ENCODE peak calls at places on chromosomes 16 and 17, in six cellular contexts. One of them, this sample, is unnamed.

GRCh38 chr16:85327731-85328664 is 215.7 kb upstream of the CIBAR2 start:
- DNase-seq in WTC11: peak; percentile 92
- DNase-seq in K562: peak; percentile 77
- DNase-seq in H1: peak; percentile 92
- DNase-seq in A549: no peak
- DNase-seq in SK-N-SH: no peak
- DNase-seq in this sample: no peak

GRCh38 chr17:66633322-66633965 is 201.5 kb upstream of the CACNG5 start:
- DNase-seq in WTC11: no peak
- DNase-seq in K562: no peak
- DNase-seq in H1: no peak
- DNase-seq in A549: no peak
- DNase-seq in SK-N-SH: no peak
- DNase-seq in this sample: peak; percentile 45

GRCh38 chr17:21286066-21286770 is 1.7 kb downstream of the MAP2K3 start:
- DNase-seq in WTC11: no peak
- DNase-seq in K562: no peak
- DNase-seq in H1: no peak
- DNase-seq in A549: peak; percentile 95
- DNase-seq in SK-N-SH: peak; percentile 50
- DNase-seq in this sample: peak; percentile 96

GRCh38 chr17:75289832-75290337 is 652 bp upstream of the SLC25A19 start:
- DNase-seq in WTC11: no peak
- DNase-seq in K562: no peak
- DNase-seq in H1: no peak
- DNase-seq in A549: no peak
- DNase-seq in SK-N-SH: no peak
- DNase-seq in this sample: peak; percentile 88

GRCh38 chr17:51739245-51739886 is 419.1 kb downstream of the CA10 start:
- DNase-seq in WTC11: no peak
- DNase-seq in K562: no peak
- DNase-seq in H1: no peak
- DNase-seq in A549: no peak
- DNase-seq in SK-N-SH: no peak
- DNase-seq in this sample: no peak

GRCh38 chr17:5921919-5922318 is 148.3 kb upstream of the WSCD1 start:
- DNase-seq in WTC11: no peak
- DNase-seq in K562: no peak
- DNase-seq in H1: no peak
- DNase-seq in A549: peak; percentile 25
- DNase-seq in SK-N-SH: no peak
- DNase-seq in this sample: no peak

GRCh38 chr17:1785925-1786324 is 24.1 kb downstream of the SERPINF1 start:
- DNase-seq in WTC11: no peak
- DNase-seq in K562: no peak
- DNase-seq in H1: no peak
- DNase-seq in A549: no peak
- DNase-seq in SK-N-SH: no peak
- DNase-seq in this sample: no peak

GRCh38 chr16:83847371-83848225 is 39.8 kb downstream of the HSBP1 start:
- DNase-seq in WTC11: no peak
- DNase-seq in K562: no peak
- DNase-seq in H1: no peak
- DNase-seq in A549: no peak
- DNase-seq in SK-N-SH: peak; percentile 74
- DNase-seq in this sample: peak; percentile 84

GRCh38 chr16:5502467-5502869 is 404.9 kb upstream of the EEF2KMT start:
- DNase-seq in WTC11: peak; percentile 24
- DNase-seq in K562: peak; percentile 37
- DNase-seq in H1: peak; percentile 73
- DNase-seq in A549: peak; percentile 11
- DNase-seq in SK-N-SH: peak; percentile 76
- DNase-seq in this sample: peak; percentile 50

GRCh38 chr16:19294156-19294649 is 8.7 kb downstream of the CLEC19A start:
- DNase-seq in WTC11: no peak
- DNase-seq in K562: no peak
- DNase-seq in H1: no peak
- DNase-seq in A549: no peak
- DNase-seq in SK-N-SH: no peak
- DNase-seq in this sample: peak; percentile 42

GRCh38 chr16:2003231-2003826 is 6.3 kb downstream of the ZNF598 start:
- DNase-seq in WTC11: no peak
- DNase-seq in K562: no peak
- DNase-seq in H1: no peak
- DNase-seq in A549: no peak
- DNase-seq in SK-N-SH: no peak
- DNase-seq in this sample: no peak

GRCh38 chr16:11094075-11094593 is 149.8 kb downstream of the CLEC16A start:
- DNase-seq in WTC11: no peak
- DNase-seq in K562: peak; percentile 76
- DNase-seq in H1: no peak
- DNase-seq in A549: no peak
- DNase-seq in SK-N-SH: no peak
- DNase-seq in this sample: peak; percentile 94

GRCh38 chr17:36943250-36944220 is 5.2 kb upstream of the AATF start:
- DNase-seq in WTC11: peak; percentile 60
- DNase-seq in K562: no peak
- DNase-seq in H1: peak; percentile 72
- DNase-seq in A549: no peak
- DNase-seq in SK-N-SH: peak; percentile 61
- DNase-seq in this sample: no peak

GRCh38 chr17:2064980-2065785 is 10.3 kb downstream of the HIC1 start:
- DNase-seq in WTC11: peak; percentile 90
- DNase-seq in K562: peak; percentile 72
- DNase-seq in H1: peak; percentile 89
- DNase-seq in A549: no peak
- DNase-seq in SK-N-SH: peak; percentile 66
- DNase-seq in this sample: peak; percentile 63

GRCh38 chr16:89426736-89427525 is 63.4 kb downstream of the ANKRD11 start:
- DNase-seq in WTC11: no peak
- DNase-seq in K562: no peak
- DNase-seq in H1: no peak
- DNase-seq in A549: no peak
- DNase-seq in SK-N-SH: no peak
- DNase-seq in this sample: no peak
- TF ChIP-seq MAX in WTC11: no peak
- TF ChIP-seq MAX in K562: no peak
- TF ChIP-seq MAX in H1: no peak
- TF ChIP-seq MAX in A549: no peak
- TF ChIP-seq MAX in SK-N-SH: no peak
- TF ChIP-seq MAX in this sample: no peak

GRCh38 chr17:77443743-77444260 is 303.0 kb downstream of the SEC14L1 start:
- DNase-seq in WTC11: no peak
- DNase-seq in K562: no peak
- DNase-seq in H1: no peak
- DNase-seq in A549: no peak
- DNase-seq in SK-N-SH: no peak
- DNase-seq in this sample: no peak

GRCh38 chr17:77446959-77447634 is 306.3 kb downstream of the SEC14L1 start:
- DNase-seq in WTC11: no peak
- DNase-seq in K562: no peak
- DNase-seq in H1: no peak
- DNase-seq in A549: no peak
- DNase-seq in SK-N-SH: no peak
- DNase-seq in this sample: no peak

GRCh38 chr17:77445908-77446535 is 305.3 kb downstream of the SEC14L1 start:
- DNase-seq in WTC11: no peak
- DNase-seq in K562: no peak
- DNase-seq in H1: no peak
- DNase-seq in A549: no peak
- DNase-seq in SK-N-SH: no peak
- DNase-seq in this sample: peak; percentile 85

GRCh38 chr17:77444653-77445029 is 303.9 kb downstream of the SEC14L1 start:
- DNase-seq in WTC11: no peak
- DNase-seq in K562: peak; percentile 61
- DNase-seq in H1: no peak
- DNase-seq in A549: no peak
- DNase-seq in SK-N-SH: no peak
- DNase-seq in this sample: peak; percentile 60

DNA sequence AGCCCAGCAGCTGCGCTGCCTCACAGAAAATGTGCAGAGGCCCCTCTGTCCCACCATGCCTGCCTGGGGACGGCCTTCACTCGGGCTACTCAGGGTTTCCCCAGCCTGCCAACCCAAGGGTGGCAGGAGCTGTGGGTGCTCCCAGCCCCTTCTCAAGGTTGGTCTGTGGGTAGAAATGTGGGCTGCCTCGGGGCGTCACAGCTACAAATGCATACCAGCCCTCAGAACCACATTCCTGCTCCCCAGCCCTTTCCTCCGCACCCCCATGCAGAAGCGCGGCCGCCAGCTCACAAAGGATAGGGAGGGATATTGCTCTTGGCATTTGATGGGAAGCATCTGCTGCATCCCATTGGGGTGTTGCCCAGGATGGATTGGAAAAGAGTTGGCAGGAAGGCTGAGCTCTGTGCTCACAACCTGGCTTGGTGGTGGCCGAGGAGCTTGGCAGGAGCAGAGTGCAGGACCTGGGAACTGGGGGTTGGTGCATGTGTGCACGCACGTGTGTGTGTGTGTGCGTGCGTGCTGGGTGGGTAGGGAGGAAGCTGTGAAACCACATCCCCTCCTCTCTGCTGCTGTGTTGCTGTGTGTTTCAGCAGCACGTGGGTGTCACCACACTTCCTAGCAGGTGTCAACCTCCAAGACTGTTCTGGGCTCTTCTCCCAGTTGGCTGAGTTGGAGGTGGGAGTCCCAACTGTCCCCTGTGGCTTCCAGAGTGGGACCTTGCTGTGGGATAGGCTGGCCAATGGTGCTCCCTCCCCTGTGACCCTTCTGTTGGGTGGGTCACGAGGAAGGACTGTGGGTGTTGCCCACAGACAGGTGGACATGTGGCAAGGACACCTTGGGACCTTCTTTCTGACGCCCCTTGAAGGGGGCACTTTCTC is 304.5 kb downstream of the SEC14L1 start:
- DNase-seq in WTC11: no peak
- DNase-seq in K562: no peak
- DNase-seq in H1: no peak
- DNase-seq in A549: no peak
- DNase-seq in SK-N-SH: no peak
- DNase-seq in this sample: peak; percentile 93
- TF ChIP-seq MAX in WTC11: no peak
- TF ChIP-seq MAX in K562: peak; percentile 57
- TF ChIP-seq MAX in H1: no peak
- TF ChIP-seq MAX in A549: no peak
- TF ChIP-seq MAX in SK-N-SH: no peak
- TF ChIP-seq MAX in this sample: peak; percentile 97

GRCh38 chr17:40063034-40063765 is 435 bp downstream of the THRA start:
- DNase-seq in WTC11: peak; percentile 59
- DNase-seq in K562: peak; percentile 74
- DNase-seq in H1: peak; percentile 89
- DNase-seq in A549: no peak
- DNase-seq in SK-N-SH: peak; percentile 82
- DNase-seq in this sample: peak; percentile 96
- TF ChIP-seq MAX in WTC11: peak; percentile 55
- TF ChIP-seq MAX in K562: no peak
- TF ChIP-seq MAX in H1: no peak
- TF ChIP-seq MAX in A549: peak; percentile 43
- TF ChIP-seq MAX in SK-N-SH: no peak
- TF ChIP-seq MAX in this sample: peak; percentile 67

DNA sequence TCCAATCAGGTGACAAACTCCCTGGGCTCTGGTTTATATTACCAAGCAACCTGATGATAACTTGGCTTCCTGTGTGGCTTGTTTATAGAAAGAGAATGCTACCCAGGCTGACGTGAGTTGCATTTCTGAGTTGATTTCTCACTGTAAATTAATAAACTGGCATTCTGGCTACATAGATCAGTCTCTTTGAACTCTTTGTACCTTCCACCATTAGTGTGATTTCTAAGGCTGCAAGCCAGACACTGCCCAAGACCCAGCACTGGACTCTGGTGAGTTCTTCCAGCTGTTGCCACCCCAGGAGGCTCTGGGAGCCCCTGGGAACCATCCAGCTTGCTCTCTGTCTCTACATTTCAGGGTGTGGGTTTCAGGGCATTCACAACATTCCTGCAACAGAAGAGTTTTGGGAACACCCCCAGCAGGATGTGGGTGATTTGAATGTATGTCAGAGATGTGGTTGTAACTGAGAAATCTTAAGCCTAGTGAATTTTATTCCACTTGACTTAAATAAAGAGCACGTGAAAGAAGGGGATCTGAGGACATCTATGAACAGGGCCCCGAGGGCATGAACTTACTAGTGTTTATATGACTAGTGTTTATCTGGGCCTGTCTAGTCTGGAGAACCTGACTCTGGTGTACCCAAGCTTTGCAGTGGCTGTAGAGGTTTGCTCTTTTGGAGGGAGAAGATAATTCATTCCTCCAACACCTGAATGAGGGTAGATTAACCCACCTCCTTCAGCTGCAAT is 30.3 kb upstream of the LRRC37A start:
- DNase-seq in WTC11: no peak
- DNase-seq in K562: no peak
- DNase-seq in H1: no peak
- DNase-seq in A549: peak; percentile 56
- DNase-seq in SK-N-SH: peak; percentile 28
- DNase-seq in this sample: no peak
- TF ChIP-seq MAX in WTC11: no peak
- TF ChIP-seq MAX in K562: no peak
- TF ChIP-seq MAX in H1: no peak
- TF ChIP-seq MAX in A549: no peak
- TF ChIP-seq MAX in SK-N-SH: no peak
- TF ChIP-seq MAX in this sample: no peak

GRCh38 chr17:45013021-45013997 is 38.1 kb downstream of the DCAKD start:
- DNase-seq in WTC11: peak; percentile 27
- DNase-seq in K562: no peak
- DNase-seq in H1: peak; percentile 64
- DNase-seq in A549: no peak
- DNase-seq in SK-N-SH: no peak
- DNase-seq in this sample: no peak
- TF ChIP-seq MAX in WTC11: no peak
- TF ChIP-seq MAX in K562: no peak
- TF ChIP-seq MAX in H1: no peak
- TF ChIP-seq MAX in A549: no peak
- TF ChIP-seq MAX in SK-N-SH: no peak
- TF ChIP-seq MAX in this sample: no peak

DNA sequence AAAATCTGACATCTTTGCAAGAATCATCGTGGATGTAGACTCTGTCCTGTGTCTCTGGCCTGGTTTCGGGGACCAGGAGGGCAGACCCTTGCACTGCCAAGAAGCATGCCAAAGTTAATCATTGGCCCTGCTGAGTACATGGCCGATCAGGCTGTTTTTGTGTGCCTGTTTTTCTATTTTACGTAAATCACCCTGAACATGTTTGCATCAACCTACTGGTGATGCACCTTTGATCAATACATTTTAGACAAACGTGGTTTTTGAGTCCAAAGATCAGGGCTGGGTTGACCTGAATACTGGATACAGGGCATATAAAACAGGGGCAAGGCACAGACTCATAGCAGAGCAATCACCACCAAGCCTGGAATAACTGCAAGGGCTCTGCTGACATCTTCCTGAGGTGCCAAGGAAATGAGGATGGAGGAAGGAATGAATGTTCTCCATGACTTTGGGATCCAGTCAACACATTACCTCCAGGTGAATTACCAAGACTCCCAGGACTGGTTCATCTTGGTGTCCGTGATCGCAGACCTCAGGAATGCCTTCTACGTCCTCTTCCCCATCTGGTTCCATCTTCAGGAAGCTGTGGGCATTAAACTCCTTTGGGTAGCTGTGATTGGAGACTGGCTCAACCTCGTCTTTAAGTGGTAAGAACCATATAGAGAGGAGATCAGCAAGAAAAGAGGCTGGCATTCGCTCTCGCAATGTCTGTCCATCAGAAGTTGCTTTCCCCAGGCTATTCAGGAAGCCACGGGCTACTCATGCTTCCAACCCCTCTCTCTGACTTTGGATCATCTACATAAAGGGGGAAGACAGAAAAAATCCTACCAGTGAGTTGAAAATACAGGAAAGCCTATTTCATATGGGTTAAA is at the start of gene G6PC1:
- DNase-seq in WTC11: no peak
- DNase-seq in K562: no peak
- DNase-seq in H1: no peak
- DNase-seq in A549: no peak
- DNase-seq in SK-N-SH: no peak
- DNase-seq in this sample: no peak
- TF ChIP-seq MAX in WTC11: no peak
- TF ChIP-seq MAX in K562: no peak
- TF ChIP-seq MAX in H1: no peak
- TF ChIP-seq MAX in A549: no peak
- TF ChIP-seq MAX in SK-N-SH: no peak
- TF ChIP-seq MAX in this sample: no peak

This sample was measured in NB4.